ENCODE peak calls at places on chromosomes 2 and 18, in five cellular contexts. X is HepG2, D is A549, E is NB4, S is endothelial cell of umbilical vein. M is an unnamed sample.

GRCh38 chr18:11728247-11728646 is 39.2 kb downstream of the GNAL start:
- DNase-seq in X (peak), D (peak), E (peak), S (no peak), M (no peak)

GRCh38 chr18:55323051-55323994 is 264.7 kb downstream of the TCF4 start:
- DNase-seq in X (no peak), D (no peak), E (no peak), S (peak), M (no peak)

GRCh38 chr2:162153608-162154224 is 1.7 kb upstream of the GCG start:
- DNase-seq in X (peak), D (peak), E (peak), S (peak), M (no peak)

GRCh38 chr18:36467614-36468013 is 170.1 kb downstream of the FHOD3 start:
- DNase-seq in X (no peak), D (no peak), E (no peak), S (no peak), M (no peak)

GRCh38 chr2:74690571-74690970 is 36.5 kb downstream of the SEMA4F start:
- DNase-seq in X (peak), D (peak), E (peak), S (peak), M (peak)

GRCh38 chr18:23095463-23095862 is 39.8 kb upstream of the CABLES1 start:
- DNase-seq in X (no peak), D (no peak), E (no peak), S (no peak), M (no peak)

GRCh38 chr2:203659650-203660049 is 46.8 kb upstream of the CD28 start:
- DNase-seq in X (no peak), D (no peak), E (peak), S (no peak), M (no peak)

GRCh38 chr2:188404341-188405004 is 112.8 kb downstream of the GULP1 start:
- DNase-seq in X (no peak), D (no peak), E (no peak), S (no peak), M (no peak)

GRCh38 chr2:1855150-1855549 is 110.8 kb upstream of the PXDN start:
- DNase-seq in X (no peak), D (no peak), E (no peak), S (no peak), M (no peak)

GRCh38 chr2:75569546-75569945 is 8.8 kb upstream of the EVA1A start:
- DNase-seq in X (no peak), D (no peak), E (no peak), S (no peak), M (no peak)

GRCh38 chr2:213284105-213285090 is at the start of gene SPAG16:
- DNase-seq in X (peak), D (peak), E (no peak), S (peak), M (peak)

GRCh38 chr2:88810017-88810416 is 118.5 kb downstream of the RPIA start:
- DNase-seq in X (no peak), D (no peak), E (no peak), S (no peak), M (no peak)

GRCh38 chr18:57839942-57840381 is 36.8 kb upstream of the ATP8B1 start:
- DNase-seq in X (no peak), D (peak), E (no peak), S (peak), M (no peak)

GRCh38 chr2:24972315-24972958 is 682 bp upstream of the DNAJC27 start:
- DNase-seq in X (peak), D (peak), E (peak), S (peak), M (peak)

GRCh38 chr2:180707867-180708205 is 272.6 kb upstream of the UBE2E3 start:
- DNase-seq in X (peak), D (peak), E (peak), S (peak), M (no peak)

GRCh38 chr2:205680067-205680466 is 2.2 kb upstream of the NRP2 start:
- DNase-seq in X (peak), D (peak), E (peak), S (peak), M (no peak)

GRCh38 chr2:205678743-205679142 is 3.6 kb upstream of the NRP2 start:
- DNase-seq in X (no peak), D (no peak), E (no peak), S (no peak), M (no peak)

GRCh38 chr2:205673312-205673711 is 9.0 kb upstream of the NRP2 start:
- DNase-seq in X (no peak), D (no peak), E (no peak), S (no peak), M (no peak)

GRCh38 chr2:205679410-205680009 is 2.8 kb upstream of the NRP2 start:
- DNase-seq in X (no peak), D (no peak), E (no peak), S (no peak), M (no peak)

DNA sequence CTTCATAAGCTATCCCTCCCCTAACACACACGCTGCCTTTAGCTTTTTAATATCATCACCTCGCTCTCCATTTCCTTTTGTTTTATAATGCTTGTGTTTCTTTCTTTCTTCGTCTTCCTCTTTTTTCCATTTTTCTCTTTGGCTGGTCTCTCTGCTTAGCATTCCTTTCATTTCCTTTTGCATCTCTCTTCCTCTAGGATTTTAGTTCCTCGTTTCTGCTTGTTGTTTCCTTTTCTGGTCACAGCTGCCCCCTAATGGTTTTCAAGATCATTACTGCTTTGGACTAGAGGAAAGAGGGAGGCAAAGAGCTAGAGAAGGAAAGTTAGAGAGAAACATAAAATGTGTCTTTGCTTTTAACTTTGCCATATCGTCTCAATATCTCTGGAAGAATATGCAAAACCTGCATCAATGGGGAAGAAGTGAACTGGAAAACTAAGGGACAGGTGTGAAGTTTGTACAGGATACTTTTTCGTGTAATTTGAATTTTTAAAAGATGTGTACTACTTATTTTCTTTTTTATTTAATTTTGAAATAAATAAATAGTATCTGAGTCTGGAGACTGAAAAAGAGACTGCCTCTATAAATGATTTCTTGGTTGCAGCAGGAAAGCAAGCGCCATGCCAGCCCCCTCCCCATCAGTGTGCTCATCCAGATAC is 6.3 kb upstream of the NRP2 start:
- DNase-seq in X (peak), D (peak), E (peak), S (peak), M (no peak)
- TF ChIP-seq MYC in X (no peak), D (no peak), E (no peak), S (no peak), M (no peak)

GRCh38 chr2:171893196-171893823 is 734 bp downstream of the SLC25A12 start:
- DNase-seq in X (no peak), D (no peak), E (no peak), S (no peak), M (no peak)
- TF ChIP-seq MYC in X (no peak), D (no peak), E (no peak), S (no peak), M (no peak)

GRCh38 chr18:3652380-3653262 is 202.6 kb downstream of the TGIF1 start:
- DNase-seq in X (peak), D (peak), E (peak), S (peak), M (no peak)
- TF ChIP-seq MYC in X (no peak), D (no peak), E (no peak), S (no peak), M (no peak)

DNA sequence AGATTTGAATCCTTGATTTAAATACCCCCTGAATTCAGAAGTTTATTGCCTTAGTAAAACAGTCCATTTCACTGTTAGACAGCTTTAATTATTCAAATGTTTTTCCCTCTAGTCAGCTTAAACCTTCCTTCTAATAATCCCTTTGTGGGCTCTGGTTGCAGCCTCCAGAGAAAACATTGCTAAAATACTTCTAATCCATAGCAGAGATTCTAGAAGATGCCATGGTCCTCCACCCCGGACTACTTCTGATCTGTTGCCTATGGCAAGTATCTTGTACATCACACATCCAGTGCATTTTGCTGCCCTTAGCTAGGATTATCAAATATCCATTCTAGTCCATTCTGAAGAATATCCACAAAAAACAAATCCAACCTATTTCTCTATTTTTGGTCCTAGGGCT is 350.0 kb downstream of the TNS1 start:
- DNase-seq in X (no peak), D (no peak), E (no peak), S (no peak), M (no peak)
- TF ChIP-seq MYC in X (no peak), D (no peak), E (no peak), S (no peak), M (no peak)

GRCh38 chr2:169796441-169796840 is 2.2 kb upstream of the SSB start:
- DNase-seq in X (no peak), D (no peak), E (no peak), S (no peak), M (no peak)

GRCh38 chr2:169798397-169798717 is 314 bp upstream of the SSB start:
- DNase-seq in X (no peak), D (no peak), E (no peak), S (no peak), M (no peak)

GRCh38 chr2:169798718-169799495 is at the start of gene SSB:
- DNase-seq in X (peak), D (peak), E (peak), S (peak), M (peak)

GRCh38 chr2:169797601-169798000 is 1.1 kb upstream of the SSB start:
- DNase-seq in X (no peak), D (no peak), E (no peak), S (no peak), M (no peak)

DNA sequence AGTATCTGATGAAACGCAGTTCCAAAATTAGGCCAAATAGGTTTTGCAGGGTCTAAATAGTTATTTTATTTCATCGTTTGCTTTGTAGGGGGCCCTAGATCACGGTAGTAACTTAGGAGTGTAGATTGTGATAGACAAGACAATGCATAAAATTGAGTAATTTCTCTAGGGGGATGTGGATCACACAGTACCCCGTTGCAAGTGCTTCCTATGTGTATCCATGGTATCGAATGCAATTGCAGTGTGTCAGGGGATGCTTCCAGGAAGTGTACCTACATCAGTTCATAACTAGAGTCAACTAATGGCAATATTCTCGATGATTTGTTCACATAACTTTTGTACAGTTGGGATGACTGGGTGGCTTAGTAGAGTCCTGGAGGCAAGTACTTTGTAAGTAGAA is 884 bp downstream of the SSB start:
- DNase-seq in X (peak), D (no peak), E (peak), S (peak), M (no peak)
- TF ChIP-seq MYC in X (no peak), D (no peak), E (no peak), S (no peak), M (no peak)

GRCh38 chr2:61759718-61760117 is 94.1 kb downstream of the FAM161A start:
- DNase-seq in X (no peak), D (peak), E (no peak), S (peak), M (no peak)
- TF ChIP-seq MYC in X (no peak), D (no peak), E (no peak), S (no peak), M (no peak)

GRCh38 chr2:47607315-47608061 is 175.5 kb upstream of the MSH6 start:
- DNase-seq in X (no peak), D (no peak), E (no peak), S (no peak), M (no peak)
- TF ChIP-seq MYC in X (no peak), D (no peak), E (no peak), S (no peak), M (no peak)

GRCh38 chr18:3816601-3817363 is 366.8 kb downstream of the TGIF1 start:
- DNase-seq in X (peak), D (peak), E (no peak), S (peak), M (no peak)
- TF ChIP-seq MYC in X (no peak), D (no peak), E (no peak), S (no peak), M (no peak)